ENCODE peak calls at places on chromosomes 13 and 19, in nine cellular contexts. L, I, M, T, J, A, K, D and S are unnamed samples.

GRCh38 chr19:21022996-21023395 is 2.5 kb downstream of the ZNF430 start:
- DNase-seq in L (no peak), I (no peak), M (no peak), T (no peak), J (no peak), A (peak), K (peak), D (peak), S (no peak)

GRCh38 chr13:99656843-99657506 is 155.7 kb downstream of the TM9SF2 start:
- DNase-seq in L (no peak), I (no peak), M (peak), T (peak), J (peak), A (no peak), K (no peak), D (no peak), S (no peak)

GRCh38 chr19:56750658-56751057 is 79.1 kb upstream of the ZNF835 start:
- DNase-seq in L (no peak), I (no peak), M (no peak), T (no peak), J (no peak), A (no peak), K (no peak), D (no peak), S (no peak)

GRCh38 chr19:39924389-39924788 is 10.0 kb downstream of the FCGBP start:
- DNase-seq in L (no peak), I (no peak), M (peak), T (no peak), J (no peak), A (no peak), K (no peak), D (no peak), S (peak)

GRCh38 chr19:1377176-1377964 is 6.3 kb upstream of the NDUFS7 start:
- DNase-seq in L (no peak), I (no peak), M (no peak), T (no peak), J (no peak), A (no peak), K (no peak), D (no peak), S (no peak)

GRCh38 chr19:2282062-2282861 is at the start of gene PEAK3:
- DNase-seq in L (peak), I (peak), M (peak), T (peak), J (peak), A (peak), K (no peak), D (no peak), S (peak)

GRCh38 chr19:51514866-51515481 is 13.4 kb upstream of the SIGLEC12 start:
- DNase-seq in L (no peak), I (no peak), M (no peak), T (peak), J (peak), A (peak), K (peak), D (peak), S (no peak)

GRCh38 chr13:58542530-58542929 is 911.0 kb downstream of the PCDH17 start:
- DNase-seq in L (no peak), I (no peak), M (no peak), T (no peak), J (no peak), A (no peak), K (no peak), D (no peak), S (no peak)

GRCh38 chr19:10514211-10515145 is 2.8 kb downstream of the S1PR5 start:
- DNase-seq in L (no peak), I (no peak), M (no peak), T (peak), J (peak), A (no peak), K (no peak), D (no peak), S (peak)

GRCh38 chr13:99085139-99085845 is 107.4 kb upstream of the DOCK9 start:
- DNase-seq in L (no peak), I (peak), M (peak), T (peak), J (peak), A (no peak), K (no peak), D (no peak), S (peak)

GRCh38 chr19:54201172-54201701 is 579 bp downstream of the RPS9 start:
- DNase-seq in L (no peak), I (no peak), M (no peak), T (no peak), J (peak), A (peak), K (no peak), D (peak), S (no peak)

GRCh38 chr13:99191336-99191899 is 9.2 kb upstream of the UBAC2 start:
- DNase-seq in L (no peak), I (no peak), M (peak), T (no peak), J (no peak), A (no peak), K (no peak), D (no peak), S (no peak)

GRCh38 chr13:38693168-38693567 is 6.3 kb downstream of the FREM2 start:
- DNase-seq in L (no peak), I (no peak), M (no peak), T (no peak), J (no peak), A (no peak), K (no peak), D (no peak), S (no peak)

GRCh38 chr13:47858042-47858677 is 142.9 kb downstream of the SUCLA2 start:
- DNase-seq in L (no peak), I (no peak), M (no peak), T (no peak), J (no peak), A (no peak), K (no peak), D (no peak), S (no peak)

GRCh38 chr13:20388184-20388583 is 137.5 kb downstream of the CRYL1 start:
- DNase-seq in L (no peak), I (no peak), M (no peak), T (no peak), J (no peak), A (no peak), K (no peak), D (no peak), S (peak)

GRCh38 chr13:98665638-98665995 is 86.9 kb downstream of the SLC15A1 start:
- DNase-seq in L (no peak), I (no peak), M (no peak), T (peak), J (no peak), A (no peak), K (no peak), D (peak), S (no peak)

GRCh38 chr13:75637101-75637774 is 1.1 kb downstream of the LMO7 start:
- DNase-seq in L (no peak), I (no peak), M (no peak), T (no peak), J (no peak), A (peak), K (no peak), D (no peak), S (peak)
- H3K27ac ChIP-seq in L (no peak), I (no peak), M (no peak), T (no peak), J (no peak), A (no peak), K (no peak), D (no peak), S (no peak)

DNA sequence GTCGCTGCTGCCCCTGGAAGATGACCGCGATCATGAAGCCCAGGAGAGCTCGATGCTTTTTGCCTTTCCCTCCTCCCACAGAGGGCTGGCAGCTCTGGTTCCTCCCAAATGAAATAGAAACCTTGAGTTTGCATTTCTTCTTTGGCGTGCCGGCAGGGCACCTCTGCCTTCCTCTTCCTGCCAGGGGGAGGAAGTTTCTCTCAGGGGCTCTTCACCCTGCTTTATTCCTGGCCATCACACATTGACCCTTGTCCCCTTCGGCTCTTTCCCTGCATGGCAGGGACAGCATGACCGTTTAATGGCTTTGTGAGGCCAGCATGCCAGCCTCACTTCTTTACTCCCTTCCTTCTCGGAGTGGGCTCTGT is 47.9 kb downstream of the ACTN4 start:
- DNase-seq in L (no peak), I (no peak), M (no peak), T (no peak), J (no peak), A (no peak), K (no peak), D (no peak), S (no peak)
- H3K27ac ChIP-seq in L (peak), I (no peak), M (peak), T (no peak), J (no peak), A (peak), K (no peak), D (peak), S (peak)

DNA sequence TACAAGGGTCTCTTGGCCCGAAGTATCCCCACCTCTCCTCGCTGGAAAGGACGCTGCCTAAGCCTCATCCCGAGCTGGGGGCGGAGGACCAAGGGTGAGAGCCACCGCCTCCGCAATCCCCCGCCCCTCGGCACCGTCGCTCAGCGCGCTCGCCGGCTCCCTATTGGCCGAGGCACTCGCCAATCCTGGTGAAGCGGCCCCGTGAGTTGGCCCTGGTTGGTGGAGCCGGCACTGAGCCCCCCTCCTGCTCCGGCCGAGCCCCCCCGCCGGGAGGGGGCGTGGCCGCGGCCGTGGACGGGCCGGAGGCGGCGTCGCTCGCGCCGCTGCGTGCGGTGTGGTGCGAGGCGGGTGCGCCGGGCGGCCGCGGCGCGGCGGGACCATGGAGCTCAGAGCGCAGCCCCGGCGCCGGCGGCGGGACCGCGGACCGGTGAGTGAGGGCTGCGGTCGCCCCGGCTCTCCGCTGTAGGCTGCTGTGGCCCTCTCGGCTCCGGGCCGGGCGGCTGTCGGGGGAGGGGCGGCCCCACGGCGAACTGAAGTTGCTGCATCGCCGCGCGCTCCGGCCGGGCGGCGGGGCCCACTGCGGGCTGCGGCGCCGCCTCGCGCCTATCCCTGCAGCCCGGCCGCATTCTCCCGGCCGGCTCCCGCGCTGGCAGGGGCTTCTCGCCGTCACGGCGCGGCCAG is at the start of gene WASF3:
- DNase-seq in L (peak), I (peak), M (peak), T (peak), J (no peak), A (peak), K (peak), D (peak), S (peak)
- H3K27ac ChIP-seq in L (no peak), I (peak), M (no peak), T (peak), J (no peak), A (no peak), K (no peak), D (no peak), S (peak)

DNA sequence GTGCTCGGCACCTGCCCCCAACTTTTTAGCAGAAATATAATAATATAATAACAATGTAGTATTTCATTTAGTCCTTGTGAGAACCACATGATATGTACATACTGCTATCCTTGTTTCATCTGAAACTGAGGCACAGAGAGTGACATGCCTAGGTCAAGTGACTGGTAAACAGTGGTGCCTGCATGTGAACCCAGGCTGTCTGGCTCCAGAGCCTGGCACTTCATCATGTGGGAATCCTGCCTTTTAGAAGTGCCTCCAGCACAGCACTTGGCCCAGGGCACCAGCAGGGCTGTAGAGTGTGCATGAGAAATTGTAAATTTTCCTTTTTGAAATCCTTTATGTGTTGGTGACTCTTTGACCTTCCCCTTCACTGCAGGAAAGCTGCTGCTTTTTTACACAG is 27.4 kb downstream of the PRAM1 start:
- DNase-seq in L (no peak), I (no peak), M (no peak), T (no peak), J (no peak), A (no peak), K (no peak), D (no peak), S (no peak)
- H3K27ac ChIP-seq in L (no peak), I (no peak), M (no peak), T (no peak), J (no peak), A (peak), K (no peak), D (no peak), S (no peak)